ENCODE peak calls at places on chromosome 12, in seven cellular contexts. X, A, O, U, D, L and S are unnamed samples.

GRCh38 chr12:131862600-131862993 is 31.8 kb upstream of the ULK1 start:
- DNase-seq in U (no peak), O (no peak), X (no peak), A (no peak), L (no peak), D (no peak), S (no peak)

GRCh38 chr12:94589591-94590001 is 60.8 kb downstream of the TMCC3 start:
- DNase-seq in U (no peak), L (no peak), D (no peak), O (no peak), A (no peak), X (no peak), S (no peak)

GRCh38 chr12:26805401-26805971 is 27.5 kb downstream of the ITPR2 start:
- DNase-seq in U (no peak), X (no peak), A (no peak), L (no peak), D (no peak), O (no peak), S (no peak)

GRCh38 chr12:16583991-16584745 is 21.8 kb downstream of the LMO3 start:
- DNase-seq in D (no peak), X (no peak), O (peak), L (no peak), U (peak), A (no peak), S (peak)

GRCh38 chr12:118055144-118055557 is 5.8 kb downstream of the WSB2 start:
- DNase-seq in O (no peak), U (peak), L (no peak), X (no peak), A (no peak), D (peak), S (peak)

GRCh38 chr12:96211989-96212388 is 17.8 kb downstream of the ELK3 start:
- DNase-seq in X (no peak), D (no peak), L (no peak), O (no peak), U (no peak), A (no peak), S (no peak)

GRCh38 chr12:52792185-52793029 is 3.5 kb downstream of the KRT3 start:
- DNase-seq in O (no peak), A (no peak), D (no peak), X (no peak), L (no peak), U (no peak), S (no peak)

GRCh38 chr12:530308-530707 is 70.6 kb downstream of the B4GALNT3 start:
- DNase-seq in A (no peak), O (no peak), U (no peak), L (no peak), D (no peak), X (no peak), S (peak)

GRCh38 chr12:15754233-15754632 is 35.0 kb downstream of the EPS8 start:
- DNase-seq in U (peak), X (no peak), A (peak), D (no peak), L (no peak), O (no peak), S (peak)

GRCh38 chr12:107734139-107734538 is 26.8 kb downstream of the PRDM4 start:
- DNase-seq in A (no peak), D (no peak), L (no peak), O (no peak), U (no peak), X (no peak), S (no peak)

GRCh38 chr12:1841606-1842182 is 21.3 kb downstream of the LRTM2 start:
- DNase-seq in L (no peak), D (no peak), A (no peak), U (no peak), O (no peak), X (no peak), S (no peak)

GRCh38 chr12:89968151-89968699 is 259.6 kb upstream of the ATP2B1 start:
- DNase-seq in O (no peak), D (no peak), A (no peak), X (no peak), L (no peak), U (no peak), S (no peak)

GRCh38 chr12:6961695-6962284 is 8.7 kb downstream of the PHB2 start:
- DNase-seq in O (peak), U (peak), A (peak), X (peak), D (peak), L (peak), S (peak)